ENCODE peak calls at places on chromosomes 2 and 18, in four cellular contexts. One of them, this sample, is unnamed.

GRCh38 chr2:191417746-191418145 is 172.5 kb downstream of the MYO1B start:
- DNase-seq in H9: no peak
- DNase-seq in H1: no peak
- DNase-seq in IMR-90: no peak
- DNase-seq in this sample: no peak

GRCh38 chr18:9914584-9915290 is 921 bp downstream of the VAPA start:
- DNase-seq in H1: no peak
- DNase-seq in IMR-90: peak
- DNase-seq in H9: peak
- DNase-seq in this sample: peak

GRCh38 chr2:842151-842792 is 108.4 kb upstream of the SNTG2 start:
- DNase-seq in H9: peak
- DNase-seq in IMR-90: no peak
- DNase-seq in H1: no peak
- DNase-seq in this sample: no peak

GRCh38 chr2:202377308-202377736 is 1.2 kb downstream of the BMPR2 start:
- DNase-seq in H9: peak
- DNase-seq in IMR-90: peak
- DNase-seq in H1: no peak
- DNase-seq in this sample: no peak

GRCh38 chr18:24992491-24992890 is 359.5 kb downstream of the ZNF521 start:
- DNase-seq in H9: no peak
- DNase-seq in H1: no peak
- DNase-seq in IMR-90: peak
- DNase-seq in this sample: no peak

GRCh38 chr2:109350526-109350925 is 221.5 kb downstream of the SH3RF3 start:
- DNase-seq in H1: no peak
- DNase-seq in IMR-90: no peak
- DNase-seq in H9: no peak
- DNase-seq in this sample: no peak

GRCh38 chr2:120231974-120232635 is 8.9 kb upstream of the TMEM185B start:
- DNase-seq in H1: no peak
- DNase-seq in H9: peak
- DNase-seq in IMR-90: peak
- DNase-seq in this sample: no peak

GRCh38 chr2:130840506-130840905 is 3.8 kb downstream of the ARHGEF4 start:
- DNase-seq in H1: no peak
- DNase-seq in H9: no peak
- DNase-seq in IMR-90: no peak
- DNase-seq in this sample: no peak

GRCh38 chr18:63848159-63848558 is 39.3 kb upstream of the SERPINB2 start:
- DNase-seq in H1: no peak
- DNase-seq in H9: no peak
- DNase-seq in IMR-90: peak
- DNase-seq in this sample: peak

GRCh38 chr2:105397959-105398521 is 811 bp downstream of the FHL2 start:
- DNase-seq in H1: no peak
- DNase-seq in H9: no peak
- DNase-seq in IMR-90: no peak
- DNase-seq in this sample: peak

GRCh38 chr2:66494708-66495107 is 59.8 kb downstream of the MEIS1 start:
- DNase-seq in IMR-90: peak
- DNase-seq in H1: no peak
- DNase-seq in H9: no peak
- DNase-seq in this sample: no peak

GRCh38 chr2:202122975-202123765 is 50.1 kb downstream of the KIAA2012 start:
- DNase-seq in IMR-90: peak
- DNase-seq in H1: no peak
- DNase-seq in H9: no peak
- DNase-seq in this sample: no peak

GRCh38 chr2:149953627-149954026 is 366.1 kb upstream of the MMADHC start:
- DNase-seq in H9: no peak
- DNase-seq in IMR-90: no peak
- DNase-seq in H1: no peak
- DNase-seq in this sample: no peak

GRCh38 chr18:46335551-46336059 is 231.4 kb downstream of the HAUS1 start:
- DNase-seq in H9: peak
- DNase-seq in H1: no peak
- DNase-seq in IMR-90: no peak
- DNase-seq in this sample: peak

DNA sequence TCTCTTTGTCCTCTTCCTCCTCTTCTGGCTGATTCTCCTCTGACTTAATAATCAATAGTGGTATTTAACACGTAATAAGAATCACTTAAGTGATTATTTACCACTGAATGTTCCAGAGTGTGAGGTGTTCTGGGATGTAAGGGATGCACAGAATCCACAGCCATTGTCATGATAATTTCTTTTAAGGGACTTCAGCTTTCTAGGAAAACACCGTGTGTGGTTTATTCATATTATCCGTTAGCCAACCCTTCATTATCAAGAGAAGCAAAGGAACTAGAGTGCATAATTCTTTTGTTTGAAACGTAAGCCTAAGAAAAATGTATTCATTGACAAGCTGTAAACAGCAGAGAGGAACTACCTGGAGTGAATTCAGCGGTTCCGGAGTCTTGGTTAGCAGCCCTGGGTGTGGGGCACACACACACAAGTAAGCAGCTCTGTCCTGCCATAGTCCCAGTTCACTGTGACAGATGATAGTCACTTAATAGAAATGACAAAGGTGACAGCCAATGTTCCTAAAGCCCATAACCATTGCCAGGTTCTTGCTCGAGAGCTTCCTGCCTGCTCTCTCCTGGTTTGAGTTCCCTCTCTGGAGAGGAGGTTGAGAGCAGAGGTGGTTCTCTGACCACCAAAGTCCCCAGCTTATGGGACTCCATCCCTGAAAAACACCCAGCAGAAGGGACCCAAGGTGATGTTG is 101.9 kb downstream of the ACOXL start:
- DNase-seq in IMR-90: no peak
- DNase-seq in H9: no peak
- DNase-seq in H1: no peak
- DNase-seq in this sample: no peak
- H3K56ac ChIP-seq in IMR-90: no peak
- H3K56ac ChIP-seq in H9: no peak
- H3K56ac ChIP-seq in H1: no peak
- H3K56ac ChIP-seq in this sample: no peak

DNA sequence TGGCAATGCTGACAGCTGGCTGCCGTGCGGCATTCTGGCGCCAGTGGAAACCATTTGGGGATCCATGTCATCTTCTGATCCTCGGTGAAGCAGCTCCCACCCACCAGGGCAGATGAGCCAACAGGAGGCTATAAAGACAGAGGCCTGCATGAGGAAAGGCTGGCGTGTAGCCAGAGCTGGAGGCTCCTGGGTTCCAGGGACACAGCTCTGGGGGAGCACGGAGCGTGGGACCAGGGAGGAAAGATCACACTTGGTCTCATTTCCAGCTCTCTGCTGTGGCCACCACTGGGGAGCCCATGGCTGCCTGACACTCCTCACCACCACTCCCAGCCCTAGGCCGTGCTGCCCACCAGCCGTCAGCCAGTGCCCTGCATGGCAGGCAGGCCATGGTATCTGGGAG is 145.8 kb downstream of the ZFP36L2 start:
- DNase-seq in H9: no peak
- DNase-seq in IMR-90: no peak
- DNase-seq in H1: no peak
- DNase-seq in this sample: no peak
- H3K56ac ChIP-seq in H9: no peak
- H3K56ac ChIP-seq in IMR-90: no peak
- H3K56ac ChIP-seq in H1: no peak
- H3K56ac ChIP-seq in this sample: no peak

GRCh38 chr2:98825404-98825803 is 94.5 kb upstream of the MGAT4A start:
- DNase-seq in IMR-90: no peak
- DNase-seq in H1: no peak
- DNase-seq in H9: no peak
- DNase-seq in this sample: no peak

GRCh38 chr2:98825043-98825350 is 94.1 kb upstream of the MGAT4A start:
- DNase-seq in IMR-90: no peak
- DNase-seq in H1: no peak
- DNase-seq in H9: no peak
- DNase-seq in this sample: no peak

GRCh38 chr2:98824256-98825042 is 93.5 kb upstream of the MGAT4A start:
- DNase-seq in H1: no peak
- DNase-seq in H9: no peak
- DNase-seq in IMR-90: no peak
- DNase-seq in this sample: no peak

GRCh38 chr2:98826856-98827255 is 95.9 kb upstream of the MGAT4A start:
- DNase-seq in H9: no peak
- DNase-seq in H1: no peak
- DNase-seq in IMR-90: no peak
- DNase-seq in this sample: no peak

DNA sequence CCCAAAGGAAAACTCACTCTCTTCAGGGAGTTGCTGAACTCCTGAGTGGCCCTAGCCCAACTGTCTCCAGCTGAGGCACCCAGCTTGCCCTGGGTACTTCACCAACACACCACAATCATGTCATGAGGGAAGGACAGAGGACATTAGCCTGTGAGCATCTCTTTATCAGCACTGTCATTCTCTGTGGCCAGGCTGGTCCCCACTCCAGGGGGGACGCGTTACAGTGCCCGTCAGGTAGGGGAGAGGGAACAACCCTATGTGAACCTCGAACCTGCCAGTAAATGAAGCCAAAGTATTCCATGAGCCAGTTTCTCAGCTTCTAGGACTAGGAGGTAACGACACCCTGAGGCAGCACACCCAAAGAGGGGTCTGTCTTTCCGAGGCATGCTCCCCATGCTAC is 94.9 kb upstream of the MGAT4A start:
- DNase-seq in IMR-90: no peak
- DNase-seq in H9: no peak
- DNase-seq in H1: no peak
- DNase-seq in this sample: no peak
- H3K56ac ChIP-seq in IMR-90: no peak
- H3K56ac ChIP-seq in H9: no peak
- H3K56ac ChIP-seq in H1: no peak
- H3K56ac ChIP-seq in this sample: no peak

DNA sequence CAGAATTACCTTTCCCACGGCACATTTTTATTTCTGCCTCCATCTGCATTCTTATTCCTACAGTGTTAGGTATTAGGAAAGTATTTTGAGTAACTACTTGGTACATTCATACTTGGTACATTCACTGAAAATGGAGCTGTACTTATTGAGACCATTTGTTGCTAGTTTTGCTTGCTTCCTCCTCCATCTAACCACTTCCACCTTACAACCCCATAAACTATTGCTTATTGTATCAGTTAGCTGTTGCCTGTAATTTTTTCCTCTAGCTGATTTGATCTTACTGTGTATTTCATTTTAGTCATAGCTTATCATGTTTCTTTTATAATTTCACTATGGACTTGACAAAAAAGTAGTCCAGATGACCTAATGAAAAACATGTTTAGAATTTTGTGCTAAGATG is 50.7 kb downstream of the AFTPH start:
- DNase-seq in IMR-90: no peak
- DNase-seq in H1: no peak
- DNase-seq in H9: no peak
- DNase-seq in this sample: no peak
- H3K56ac ChIP-seq in IMR-90: no peak
- H3K56ac ChIP-seq in H1: no peak
- H3K56ac ChIP-seq in H9: no peak
- H3K56ac ChIP-seq in this sample: no peak

GRCh38 chr2:38176619-38177021 is 100.7 kb upstream of the CYP1B1 start:
- DNase-seq in H1: no peak
- DNase-seq in H9: no peak
- DNase-seq in IMR-90: peak
- DNase-seq in this sample: no peak

GRCh38 chr2:38174131-38174530 is 98.2 kb upstream of the CYP1B1 start:
- DNase-seq in H1: no peak
- DNase-seq in IMR-90: no peak
- DNase-seq in H9: no peak
- DNase-seq in this sample: no peak

GRCh38 chr2:38174646-38175096 is 98.7 kb upstream of the CYP1B1 start:
- DNase-seq in H9: no peak
- DNase-seq in IMR-90: peak
- DNase-seq in H1: no peak
- DNase-seq in this sample: peak

GRCh38 chr2:38171208-38171858 is 95.4 kb upstream of the CYP1B1 start:
- DNase-seq in H9: no peak
- DNase-seq in H1: no peak
- DNase-seq in IMR-90: no peak
- DNase-seq in this sample: no peak

DNA sequence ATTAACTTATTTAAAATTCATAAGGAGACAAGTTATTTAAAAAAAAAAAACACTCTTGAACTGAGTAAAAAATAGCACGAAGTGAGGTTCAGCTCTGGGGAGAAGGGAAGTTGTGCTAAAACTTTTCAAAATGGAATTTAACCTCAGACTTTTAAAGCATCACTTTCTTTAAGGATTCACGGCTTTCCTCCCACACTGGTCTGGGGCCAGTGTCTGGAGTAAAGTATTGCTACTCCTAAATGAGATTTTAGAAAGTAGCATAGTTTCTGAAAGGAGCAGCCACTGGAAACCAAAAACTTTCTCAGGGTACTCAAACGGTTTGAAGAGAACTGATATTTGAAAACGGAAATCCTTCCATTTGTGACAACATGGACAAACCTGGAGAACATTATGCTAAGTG is 97.7 kb upstream of the CYP1B1 start:
- DNase-seq in H9: no peak
- DNase-seq in H1: no peak
- DNase-seq in IMR-90: no peak
- DNase-seq in this sample: no peak
- H3K56ac ChIP-seq in H9: no peak
- H3K56ac ChIP-seq in H1: no peak
- H3K56ac ChIP-seq in IMR-90: no peak
- H3K56ac ChIP-seq in this sample: no peak

GRCh38 chr2:14535156-14535555 is 97.4 kb upstream of the LRATD1 start:
- DNase-seq in IMR-90: no peak
- DNase-seq in H1: no peak
- DNase-seq in H9: no peak
- DNase-seq in this sample: peak

GRCh38 chr2:14536976-14537375 is 95.5 kb upstream of the LRATD1 start:
- DNase-seq in H1: no peak
- DNase-seq in H9: no peak
- DNase-seq in IMR-90: no peak
- DNase-seq in this sample: no peak

GRCh38 chr2:14530506-14530905 is 102.0 kb upstream of the LRATD1 start:
- DNase-seq in IMR-90: peak
- DNase-seq in H1: no peak
- DNase-seq in H9: no peak
- DNase-seq in this sample: no peak

DNA sequence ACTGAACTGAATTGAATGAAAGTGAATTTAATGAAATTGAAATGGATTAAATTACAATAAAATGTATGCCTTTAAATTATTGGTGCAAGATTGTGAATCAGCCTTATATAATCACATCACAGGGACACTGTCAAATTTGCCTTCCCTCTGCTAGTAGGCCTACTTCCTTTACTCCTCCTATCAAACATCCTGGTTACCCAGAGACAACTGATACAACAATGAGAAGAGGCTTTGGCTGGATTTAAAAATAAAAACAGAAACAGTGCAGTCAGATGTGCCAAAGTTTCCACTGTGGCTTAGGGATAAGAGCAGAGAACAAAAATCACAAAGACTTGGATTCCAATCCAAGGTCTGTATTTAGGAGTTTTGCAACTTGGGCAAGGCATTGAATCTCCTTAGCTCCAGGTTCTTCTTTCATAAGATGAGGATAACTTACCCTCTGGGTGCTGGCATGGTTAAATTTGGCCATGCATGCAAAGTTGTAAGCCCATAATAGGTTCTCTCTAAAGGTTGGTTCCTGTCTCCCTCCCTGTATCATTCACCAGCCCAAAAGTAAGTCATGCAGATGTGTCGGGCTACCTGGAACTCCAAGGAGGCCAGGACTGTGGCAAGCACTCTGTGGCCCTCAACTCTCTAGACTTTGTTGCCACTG is 99.3 kb upstream of the LRATD1 start:
- DNase-seq in H9: no peak
- DNase-seq in IMR-90: no peak
- DNase-seq in H1: no peak
- DNase-seq in this sample: no peak
- H3K56ac ChIP-seq in H9: no peak
- H3K56ac ChIP-seq in IMR-90: no peak
- H3K56ac ChIP-seq in H1: no peak
- H3K56ac ChIP-seq in this sample: no peak